ENCODE peak calls at places on chromosomes 11 and 22, in six cellular contexts. S is GM12865; I is substantia nigra; V is naive thymus-derived CD4-positive, alpha-beta T cell; H is Caki2; N is stimulated activated CD4-positive, alpha-beta T cell treated with anti-CD3 and anti-CD28 coated beads, Interleukin-2, amount 100 ng/mL, for 24 hours. B is an unnamed sample.

GRCh38 chr11:134835561-134835960 is 423.5 kb upstream of the B3GAT1 start:
- DNase-seq in S (no peak), I (no peak), H (no peak), V (no peak), N (no peak), B (no peak)

GRCh38 chr11:25941353-25941752 is 390.6 kb upstream of the ANO3 start:
- DNase-seq in I (no peak), N (no peak), V (no peak), H (no peak), S (no peak), B (no peak)

GRCh38 chr11:64767344-64768299 is 7.8 kb upstream of the PYGM start:
- DNase-seq in V (peak), H (no peak), S (peak), N (peak), I (no peak), B (peak)

GRCh38 chr22:46549565-46549840 is 12.1 kb upstream of the CELSR1 start:
- DNase-seq in I (no peak), V (no peak), H (no peak), S (no peak), N (no peak), B (no peak)

GRCh38 chr11:19978668-19979518 is 181.4 kb downstream of the DBX1 start:
- DNase-seq in V (no peak), S (peak), H (peak), I (no peak), N (no peak), B (peak)

GRCh38 chr11:77118086-77118485 is 10.0 kb upstream of the MYO7A start:
- DNase-seq in I (no peak), N (no peak), S (no peak), H (no peak), V (no peak), B (no peak)

GRCh38 chr11:70506658-70506970 is 108.3 kb downstream of the CTTN start:
- DNase-seq in S (no peak), H (no peak), V (no peak), N (no peak), I (no peak), B (no peak)

GRCh38 chr11:34747261-34747660 is 126.4 kb downstream of the EHF start:
- DNase-seq in H (no peak), I (no peak), N (no peak), S (no peak), V (no peak), B (no peak)

GRCh38 chr11:35969089-35970046 is 25.5 kb downstream of the LDLRAD3 start:
- DNase-seq in I (no peak), H (no peak), V (no peak), S (peak), N (no peak), B (no peak)

GRCh38 chr11:106708348-106708747 is 309.9 kb downstream of the GUCY1A2 start:
- DNase-seq in H (no peak), S (no peak), N (no peak), V (no peak), I (no peak), B (no peak)

GRCh38 chr11:130101661-130102060 is 32.0 kb downstream of the APLP2 start:
- DNase-seq in N (no peak), S (no peak), I (no peak), H (no peak), V (no peak), B (no peak)

GRCh38 chr22:31501738-31502137 is 5.4 kb downstream of the SFI1 start:
- DNase-seq in S (no peak), I (no peak), V (no peak), H (no peak), N (no peak), B (no peak)

GRCh38 chr11:68471360-68472340 is 11.1 kb downstream of the PPP6R3 start:
- DNase-seq in I (no peak), H (no peak), V (peak), S (peak), N (peak), B (no peak)

GRCh38 chr22:44787832-44788231 is 35.5 kb downstream of the ARHGAP8 start:
- DNase-seq in I (no peak), S (no peak), N (no peak), H (no peak), V (no peak), B (no peak)

GRCh38 chr11:57474017-57474750 is 13.9 kb downstream of the RTN4RL2 start:
- DNase-seq in N (no peak), I (no peak), H (no peak), V (no peak), S (no peak), B (peak)

GRCh38 chr22:31230155-31230870 is 18.2 kb downstream of the LIMK2 start:
- DNase-seq in H (no peak), V (no peak), I (no peak), S (peak), N (no peak), B (no peak)

GRCh38 chr11:121106812-121107211 is 5.8 kb downstream of the TECTA start:
- DNase-seq in V (no peak), I (no peak), S (no peak), N (no peak), H (no peak), B (no peak)

GRCh38 chr22:42376721-42377177 is 55.5 kb downstream of the NFAM1 start:
- DNase-seq in H (peak), I (no peak), V (no peak), N (no peak), S (peak), B (peak)

GRCh38 chr11:47451990-47452389 is 3.1 kb upstream of the RAPSN start:
- DNase-seq in I (no peak), V (no peak), N (no peak), H (no peak), S (no peak), B (no peak)

GRCh38 chr11:84930863-84931262 is 696.3 kb downstream of the DLG2 start:
- DNase-seq in H (no peak), I (no peak), S (no peak), N (no peak), V (no peak), B (no peak)

GRCh38 chr11:131063638-131064037 is 147.4 kb upstream of the SNX19 start:
- DNase-seq in N (no peak), S (no peak), V (no peak), H (no peak), I (no peak), B (no peak)

GRCh38 chr22:47421846-47422245 is 659.4 kb downstream of the TBC1D22A start:
- DNase-seq in H (no peak), I (no peak), N (no peak), V (no peak), S (no peak), B (no peak)

GRCh38 chr22:48555606-48556005 is 1272.1 kb downstream of the BRD1 start:
- DNase-seq in N (no peak), H (no peak), S (no peak), V (no peak), I (no peak), B (no peak)

GRCh38 chr22:23709107-23709506 is 18.3 kb downstream of the RGL4 start:
- DNase-seq in I (no peak), N (no peak), H (no peak), S (no peak), V (no peak), B (peak)

B was measured in AG08396.